ENCODE peak calls at places on chromosomes 16 and 17, in ten cellular contexts. One of them, this sample, is unnamed.

GRCh38 chr16:82160226-82160625 is 9.8 kb downstream of the MPHOSPH6 start:
- DNase-seq in Peyer's patch: no peak
- DNase-seq in RPMI8226: no peak
- DNase-seq in nephron progenitor cell: no peak
- DNase-seq in progenitor cell of endocrine pancreas: no peak
- DNase-seq in left ventricle myocardium inferior: no peak
- DNase-seq in activated CD4-positive, alpha-beta T cell treated with anti-CD3 and anti-CD28 coated beads, Interleukin-2, amount 50 U/mL, for 4 hours: no peak
- DNase-seq in IMR-90: no peak
- DNase-seq in Daoy: no peak
- DNase-seq in cerebellum: no peak
- DNase-seq in this sample: no peak

GRCh38 chr16:65751622-65752598 is 614.6 kb upstream of the CDH5 start:
- DNase-seq in Peyer's patch: no peak
- DNase-seq in RPMI8226: no peak
- DNase-seq in nephron progenitor cell: no peak
- DNase-seq in progenitor cell of endocrine pancreas: no peak
- DNase-seq in left ventricle myocardium inferior: no peak
- DNase-seq in activated CD4-positive, alpha-beta T cell treated with anti-CD3 and anti-CD28 coated beads, Interleukin-2, amount 50 U/mL, for 4 hours: no peak
- DNase-seq in IMR-90: no peak
- DNase-seq in Daoy: no peak
- DNase-seq in cerebellum: no peak
- DNase-seq in this sample: no peak

GRCh38 chr17:65589321-65589720 is 27.9 kb upstream of the AXIN2 start:
- DNase-seq in Peyer's patch: peak; percentile 57
- DNase-seq in RPMI8226: no peak
- DNase-seq in nephron progenitor cell: no peak
- DNase-seq in progenitor cell of endocrine pancreas: no peak
- DNase-seq in left ventricle myocardium inferior: no peak
- DNase-seq in activated CD4-positive, alpha-beta T cell treated with anti-CD3 and anti-CD28 coated beads, Interleukin-2, amount 50 U/mL, for 4 hours: no peak
- DNase-seq in IMR-90: no peak
- DNase-seq in Daoy: no peak
- DNase-seq in cerebellum: no peak
- DNase-seq in this sample: no peak

GRCh38 chr16:48531011-48531962 is 78.7 kb downstream of the N4BP1 start:
- DNase-seq in Peyer's patch: no peak
- DNase-seq in RPMI8226: no peak
- DNase-seq in nephron progenitor cell: peak; percentile 36
- DNase-seq in progenitor cell of endocrine pancreas: no peak
- DNase-seq in left ventricle myocardium inferior: peak; percentile 53
- DNase-seq in activated CD4-positive, alpha-beta T cell treated with anti-CD3 and anti-CD28 coated beads, Interleukin-2, amount 50 U/mL, for 4 hours: no peak
- DNase-seq in IMR-90: no peak
- DNase-seq in Daoy: no peak
- DNase-seq in cerebellum: no peak
- DNase-seq in this sample: no peak

GRCh38 chr16:4384497-4384896 is 12.8 kb downstream of the VASN start:
- DNase-seq in Peyer's patch: no peak
- DNase-seq in RPMI8226: no peak
- DNase-seq in nephron progenitor cell: peak; percentile 39
- DNase-seq in progenitor cell of endocrine pancreas: no peak
- DNase-seq in left ventricle myocardium inferior: peak; percentile 41
- DNase-seq in activated CD4-positive, alpha-beta T cell treated with anti-CD3 and anti-CD28 coated beads, Interleukin-2, amount 50 U/mL, for 4 hours: no peak
- DNase-seq in IMR-90: peak; percentile 43
- DNase-seq in Daoy: no peak
- DNase-seq in cerebellum: no peak
- DNase-seq in this sample: no peak

GRCh38 chr17:7289256-7290032 is 5.0 kb downstream of the YBX2 start:
- DNase-seq in Peyer's patch: no peak
- DNase-seq in RPMI8226: no peak
- DNase-seq in nephron progenitor cell: no peak
- DNase-seq in progenitor cell of endocrine pancreas: no peak
- DNase-seq in left ventricle myocardium inferior: no peak
- DNase-seq in activated CD4-positive, alpha-beta T cell treated with anti-CD3 and anti-CD28 coated beads, Interleukin-2, amount 50 U/mL, for 4 hours: no peak
- DNase-seq in IMR-90: no peak
- DNase-seq in Daoy: no peak
- DNase-seq in cerebellum: no peak
- DNase-seq in this sample: no peak

GRCh38 chr17:78535285-78536197 is 41.7 kb downstream of the DNAH17 start:
- DNase-seq in Peyer's patch: no peak
- DNase-seq in RPMI8226: peak; percentile 11
- DNase-seq in nephron progenitor cell: no peak
- DNase-seq in progenitor cell of endocrine pancreas: no peak
- DNase-seq in left ventricle myocardium inferior: no peak
- DNase-seq in activated CD4-positive, alpha-beta T cell treated with anti-CD3 and anti-CD28 coated beads, Interleukin-2, amount 50 U/mL, for 4 hours: no peak
- DNase-seq in IMR-90: no peak
- DNase-seq in Daoy: peak; percentile 45
- DNase-seq in cerebellum: no peak
- DNase-seq in this sample: no peak

GRCh38 chr17:40283662-40284061 is 4.0 kb upstream of the CDC6 start:
- DNase-seq in Peyer's patch: no peak
- DNase-seq in RPMI8226: no peak
- DNase-seq in nephron progenitor cell: no peak
- DNase-seq in progenitor cell of endocrine pancreas: no peak
- DNase-seq in left ventricle myocardium inferior: no peak
- DNase-seq in activated CD4-positive, alpha-beta T cell treated with anti-CD3 and anti-CD28 coated beads, Interleukin-2, amount 50 U/mL, for 4 hours: no peak
- DNase-seq in IMR-90: peak; percentile 96
- DNase-seq in Daoy: peak; percentile 89
- DNase-seq in cerebellum: no peak
- DNase-seq in this sample: no peak

GRCh38 chr17:43170140-43170765 is 761 bp upstream of the NBR1 start:
- DNase-seq in Peyer's patch: peak; percentile 89
- DNase-seq in RPMI8226: peak; percentile 94
- DNase-seq in nephron progenitor cell: peak; percentile 71
- DNase-seq in progenitor cell of endocrine pancreas: peak; percentile 67
- DNase-seq in left ventricle myocardium inferior: peak; percentile 86
- DNase-seq in activated CD4-positive, alpha-beta T cell treated with anti-CD3 and anti-CD28 coated beads, Interleukin-2, amount 50 U/mL, for 4 hours: peak; percentile 80
- DNase-seq in IMR-90: peak; percentile 95
- DNase-seq in Daoy: peak; percentile 89
- DNase-seq in cerebellum: peak; percentile 97
- DNase-seq in this sample: peak; percentile 94

GRCh38 chr17:21823130-21823529 is 130.8 kb downstream of the KCNJ18 start:
- DNase-seq in Peyer's patch: no peak
- DNase-seq in RPMI8226: no peak
- DNase-seq in nephron progenitor cell: no peak
- DNase-seq in progenitor cell of endocrine pancreas: no peak
- DNase-seq in left ventricle myocardium inferior: no peak
- DNase-seq in activated CD4-positive, alpha-beta T cell treated with anti-CD3 and anti-CD28 coated beads, Interleukin-2, amount 50 U/mL, for 4 hours: no peak
- DNase-seq in IMR-90: no peak
- DNase-seq in Daoy: no peak
- DNase-seq in cerebellum: no peak
- DNase-seq in this sample: no peak

GRCh38 chr16:27083861-27084261 is 17.1 kb downstream of the C16orf82 start:
- DNase-seq in Peyer's patch: no peak
- DNase-seq in RPMI8226: no peak
- DNase-seq in nephron progenitor cell: peak; percentile 57
- DNase-seq in progenitor cell of endocrine pancreas: no peak
- DNase-seq in left ventricle myocardium inferior: peak; percentile 25
- DNase-seq in activated CD4-positive, alpha-beta T cell treated with anti-CD3 and anti-CD28 coated beads, Interleukin-2, amount 50 U/mL, for 4 hours: no peak
- DNase-seq in IMR-90: no peak
- DNase-seq in Daoy: no peak
- DNase-seq in cerebellum: no peak
- DNase-seq in this sample: peak; percentile 18

GRCh38 chr16:88638323-88639230 is at the start of gene IL17C:
- DNase-seq in Peyer's patch: peak; percentile 77
- DNase-seq in RPMI8226: peak; percentile 89
- DNase-seq in nephron progenitor cell: no peak
- DNase-seq in progenitor cell of endocrine pancreas: no peak
- DNase-seq in left ventricle myocardium inferior: no peak
- DNase-seq in activated CD4-positive, alpha-beta T cell treated with anti-CD3 and anti-CD28 coated beads, Interleukin-2, amount 50 U/mL, for 4 hours: no peak
- DNase-seq in IMR-90: no peak
- DNase-seq in Daoy: no peak
- DNase-seq in cerebellum: no peak
- DNase-seq in this sample: no peak

GRCh38 chr17:2215616-2216364 is 87.8 kb downstream of the SMG6 start:
- DNase-seq in Peyer's patch: peak; percentile 60
- DNase-seq in RPMI8226: peak; percentile 85
- DNase-seq in nephron progenitor cell: peak; percentile 14
- DNase-seq in progenitor cell of endocrine pancreas: no peak
- DNase-seq in left ventricle myocardium inferior: peak; percentile 79
- DNase-seq in activated CD4-positive, alpha-beta T cell treated with anti-CD3 and anti-CD28 coated beads, Interleukin-2, amount 50 U/mL, for 4 hours: peak; percentile 52
- DNase-seq in IMR-90: peak; percentile 94
- DNase-seq in Daoy: peak; percentile 82
- DNase-seq in cerebellum: no peak
- DNase-seq in this sample: no peak

GRCh38 chr16:52545157-52545543 is 1.8 kb downstream of the TOX3 start:
- DNase-seq in Peyer's patch: no peak
- DNase-seq in RPMI8226: no peak
- DNase-seq in nephron progenitor cell: no peak
- DNase-seq in progenitor cell of endocrine pancreas: no peak
- DNase-seq in left ventricle myocardium inferior: no peak
- DNase-seq in activated CD4-positive, alpha-beta T cell treated with anti-CD3 and anti-CD28 coated beads, Interleukin-2, amount 50 U/mL, for 4 hours: no peak
- DNase-seq in IMR-90: no peak
- DNase-seq in Daoy: no peak
- DNase-seq in cerebellum: no peak
- DNase-seq in this sample: no peak

GRCh38 chr17:43737722-43738121 is 20.9 kb downstream of the SOST start:
- DNase-seq in Peyer's patch: no peak
- DNase-seq in RPMI8226: no peak
- DNase-seq in nephron progenitor cell: no peak
- DNase-seq in progenitor cell of endocrine pancreas: no peak
- DNase-seq in left ventricle myocardium inferior: no peak
- DNase-seq in activated CD4-positive, alpha-beta T cell treated with anti-CD3 and anti-CD28 coated beads, Interleukin-2, amount 50 U/mL, for 4 hours: no peak
- DNase-seq in IMR-90: no peak
- DNase-seq in Daoy: no peak
- DNase-seq in cerebellum: no peak
- DNase-seq in this sample: no peak

GRCh38 chr16:23950898-23951297 is 115.1 kb downstream of the PRKCB start:
- DNase-seq in Peyer's patch: no peak
- DNase-seq in RPMI8226: no peak
- DNase-seq in nephron progenitor cell: no peak
- DNase-seq in progenitor cell of endocrine pancreas: no peak
- DNase-seq in left ventricle myocardium inferior: no peak
- DNase-seq in activated CD4-positive, alpha-beta T cell treated with anti-CD3 and anti-CD28 coated beads, Interleukin-2, amount 50 U/mL, for 4 hours: no peak
- DNase-seq in IMR-90: no peak
- DNase-seq in Daoy: peak; percentile 35
- DNase-seq in cerebellum: no peak
- DNase-seq in this sample: no peak

GRCh38 chr17:9924735-9925191 is 19.7 kb upstream of the RCVRN start:
- DNase-seq in Peyer's patch: no peak
- DNase-seq in RPMI8226: peak; percentile 56
- DNase-seq in nephron progenitor cell: peak; percentile 45
- DNase-seq in progenitor cell of endocrine pancreas: no peak
- DNase-seq in left ventricle myocardium inferior: peak; percentile 14
- DNase-seq in activated CD4-positive, alpha-beta T cell treated with anti-CD3 and anti-CD28 coated beads, Interleukin-2, amount 50 U/mL, for 4 hours: no peak
- DNase-seq in IMR-90: peak; percentile 75
- DNase-seq in Daoy: peak; percentile 54
- DNase-seq in cerebellum: peak; percentile 78
- DNase-seq in this sample: peak; percentile 13

GRCh38 chr17:36611345-36612072 is 10.1 kb downstream of the MRM1 start:
- DNase-seq in Peyer's patch: no peak
- DNase-seq in RPMI8226: no peak
- DNase-seq in nephron progenitor cell: no peak
- DNase-seq in progenitor cell of endocrine pancreas: no peak
- DNase-seq in left ventricle myocardium inferior: no peak
- DNase-seq in activated CD4-positive, alpha-beta T cell treated with anti-CD3 and anti-CD28 coated beads, Interleukin-2, amount 50 U/mL, for 4 hours: no peak
- DNase-seq in IMR-90: peak; percentile 85
- DNase-seq in Daoy: peak; percentile 57
- DNase-seq in cerebellum: no peak
- DNase-seq in this sample: no peak

GRCh38 chr16:53080345-53081031 is 25.7 kb downstream of the CHD9 start:
- DNase-seq in Peyer's patch: no peak
- DNase-seq in RPMI8226: no peak
- DNase-seq in nephron progenitor cell: no peak
- DNase-seq in progenitor cell of endocrine pancreas: no peak
- DNase-seq in left ventricle myocardium inferior: peak; percentile 61
- DNase-seq in activated CD4-positive, alpha-beta T cell treated with anti-CD3 and anti-CD28 coated beads, Interleukin-2, amount 50 U/mL, for 4 hours: no peak
- DNase-seq in IMR-90: peak; percentile 89
- DNase-seq in Daoy: peak; percentile 65
- DNase-seq in cerebellum: no peak
- DNase-seq in this sample: peak; percentile 41

GRCh38 chr16:2022723-2023097 is 3.1 kb downstream of the NPW start:
- DNase-seq in Peyer's patch: no peak
- DNase-seq in RPMI8226: peak; percentile 53
- DNase-seq in nephron progenitor cell: peak; percentile 69
- DNase-seq in progenitor cell of endocrine pancreas: no peak
- DNase-seq in left ventricle myocardium inferior: no peak
- DNase-seq in activated CD4-positive, alpha-beta T cell treated with anti-CD3 and anti-CD28 coated beads, Interleukin-2, amount 50 U/mL, for 4 hours: no peak
- DNase-seq in IMR-90: peak; percentile 26
- DNase-seq in Daoy: peak; percentile 41
- DNase-seq in cerebellum: no peak
- DNase-seq in this sample: peak; percentile 42

GRCh38 chr16:81786868-81787267 is 7.8 kb downstream of the PLCG2 start:
- DNase-seq in Peyer's patch: no peak
- DNase-seq in RPMI8226: no peak
- DNase-seq in nephron progenitor cell: no peak
- DNase-seq in progenitor cell of endocrine pancreas: no peak
- DNase-seq in left ventricle myocardium inferior: no peak
- DNase-seq in activated CD4-positive, alpha-beta T cell treated with anti-CD3 and anti-CD28 coated beads, Interleukin-2, amount 50 U/mL, for 4 hours: no peak
- DNase-seq in IMR-90: no peak
- DNase-seq in Daoy: no peak
- DNase-seq in cerebellum: no peak
- DNase-seq in this sample: no peak

GRCh38 chr17:41913798-41914197 is 5.0 kb downstream of the ACLY start:
- DNase-seq in Peyer's patch: no peak
- DNase-seq in RPMI8226: no peak
- DNase-seq in nephron progenitor cell: no peak
- DNase-seq in progenitor cell of endocrine pancreas: no peak
- DNase-seq in left ventricle myocardium inferior: no peak
- DNase-seq in activated CD4-positive, alpha-beta T cell treated with anti-CD3 and anti-CD28 coated beads, Interleukin-2, amount 50 U/mL, for 4 hours: no peak
- DNase-seq in IMR-90: no peak
- DNase-seq in Daoy: no peak
- DNase-seq in cerebellum: no peak
- DNase-seq in this sample: no peak

This sample was measured in HAP-1.